ENCODE peak calls at places on chromosomes 2 and 18, in five cellular contexts. I is RWPE2, P is hepatocyte, K is heart right ventricle, Y is fibroblast of lung. W is an unnamed sample.

GRCh38 chr2:105868060-105868459 is 123.3 kb downstream of the NCK2 start:
- DNase-seq in I (no peak), P (no peak), K (no peak), Y (peak; percentile 38), W (no peak)

GRCh38 chr2:26628561-26629345 is 12.4 kb downstream of the CIB4 start:
- DNase-seq in Y (no peak), K (no peak), P (no peak), I (no peak), W (no peak)

GRCh38 chr2:73436019-73436418 is 50.4 kb downstream of the ALMS1 start:
- DNase-seq in Y (no peak), P (no peak), I (no peak), K (no peak), W (no peak)

GRCh38 chr18:23068692-23069305 is 66.5 kb upstream of the CABLES1 start:
- DNase-seq in K (no peak), P (no peak), I (no peak), Y (no peak), W (no peak)

GRCh38 chr18:14905350-14905749 is 157.4 kb downstream of the ANKRD30B start:
- DNase-seq in P (no peak), K (no peak), I (no peak), Y (no peak), W (no peak)

GRCh38 chr2:60064687-60065361 is 488.6 kb downstream of the BCL11A start:
- DNase-seq in I (no peak), P (peak; percentile 39), K (no peak), Y (no peak), W (no peak)

GRCh38 chr18:3647636-3648035 is 197.7 kb downstream of the TGIF1 start:
- DNase-seq in K (no peak), I (no peak), P (no peak), Y (no peak), W (no peak)

GRCh38 chr18:58668897-58669296 is 2.4 kb upstream of the MALT1 start:
- DNase-seq in Y (peak; percentile 29), I (no peak), K (no peak), P (no peak), W (no peak)

GRCh38 chr18:6001867-6002266 is 106.5 kb upstream of the TMEM200C start:
- DNase-seq in I (no peak), K (no peak), P (no peak), Y (peak; percentile 24), W (no peak)

GRCh38 chr2:230444832-230445231 is 28.8 kb downstream of the SP100 start:
- DNase-seq in Y (no peak), P (no peak), I (no peak), K (no peak), W (no peak)
- H3K27ac ChIP-seq in Y (no peak overlapping the region), P (no peak overlapping the region), I (no peak overlapping the region), K (no peak overlapping the region), W (no peak overlapping the region)

GRCh38 chr18:45821667-45822066 is 3.8 kb upstream of the SIGLEC15 start:
- DNase-seq in P (no peak), K (no peak), I (no peak), Y (no peak), W (no peak)

GRCh38 chr18:45828917-45829811 is 3.7 kb downstream of the SIGLEC15 start:
- DNase-seq in I (no peak), P (peak; percentile 71), K (no peak), Y (no peak), W (no peak)

GRCh38 chr18:45821021-45821420 is 4.5 kb upstream of the SIGLEC15 start:
- DNase-seq in I (no peak), Y (no peak), P (no peak), K (no peak), W (no peak)

GRCh38 chr18:45829896-45830295 is 4.4 kb downstream of the SIGLEC15 start:
- DNase-seq in Y (no peak), I (no peak), P (no peak), K (no peak), W (no peak)

GRCh38 chr18:45825258-45825744 is at the start of gene SIGLEC15:
- DNase-seq in Y (no peak), I (no peak), P (no peak), K (no peak), W (no peak)
- H3K27ac ChIP-seq in Y (no peak within 1 kb of the TSS), I (no peak within 1 kb of the TSS), P (no peak within 1 kb of the TSS), K (no peak within 1 kb of the TSS), W (no peak within 1 kb of the TSS)

GRCh38 chr2:28390857-28391563 is 1.6 kb upstream of the FOSL2 start:
- DNase-seq in I (no peak), K (peak; percentile 89), P (peak; percentile 90), Y (no peak), W (peak; percentile 29)
- H3K27ac ChIP-seq in I (peak overlapping the region; percentile 94), K (peak overlapping the region; percentile 100), P (peak overlapping the region; percentile 100), Y (peak overlapping the region; percentile 98), W (peak overlapping the region; percentile 95)

GRCh38 chr2:71722286-71722685 is 268.9 kb downstream of the DYSF start:
- DNase-seq in Y (no peak), P (no peak), I (no peak), K (no peak), W (no peak)

GRCh38 chr2:71721669-71722068 is 268.3 kb downstream of the DYSF start:
- DNase-seq in K (no peak), I (no peak), Y (no peak), P (no peak), W (no peak)

GRCh38 chr2:71727562-71727961 is 274.2 kb downstream of the DYSF start:
- DNase-seq in P (no peak), K (no peak), I (no peak), Y (no peak), W (no peak)

GRCh38 chr2:71725836-71726235 is 272.5 kb downstream of the DYSF start:
- DNase-seq in Y (no peak), P (no peak), K (no peak), I (no peak), W (no peak)

GRCh38 chr2:71724793-71725192 is 271.4 kb downstream of the DYSF start:
- DNase-seq in P (no peak), I (no peak), Y (no peak), K (no peak), W (no peak)
- H3K27ac ChIP-seq in P (no peak overlapping the region), I (no peak overlapping the region), Y (no peak overlapping the region), K (no peak overlapping the region), W (no peak overlapping the region)

DNA sequence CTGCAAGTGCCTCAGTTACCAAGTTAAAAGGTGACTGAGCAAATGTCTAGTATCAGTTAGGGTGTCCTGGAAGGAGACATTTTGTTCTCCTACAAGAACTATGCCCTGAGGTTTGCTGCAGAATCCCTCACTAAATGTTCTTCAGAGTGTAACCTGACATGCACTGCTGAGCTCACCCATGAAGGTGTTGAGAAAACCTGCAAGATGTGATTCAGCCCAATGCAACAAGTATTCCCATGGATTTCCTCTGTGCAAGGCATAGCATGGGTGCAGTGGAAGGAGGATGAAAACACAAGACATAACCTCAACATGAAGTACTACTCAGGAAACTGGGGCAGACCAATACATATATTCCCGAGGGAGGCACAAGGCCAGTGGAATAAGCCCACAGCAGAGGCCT is 15.4 kb upstream of the UGT1A8 start:
- DNase-seq in P (no peak), Y (no peak), K (no peak), I (no peak), W (no peak)
- H3K27ac ChIP-seq in P (no peak overlapping the region), Y (no peak overlapping the region), K (no peak overlapping the region), I (no peak overlapping the region), W (no peak overlapping the region)

GRCh38 chr2:120241709-120242108 is 10.9 kb upstream of the RALB start:
- DNase-seq in P (no peak), I (no peak), Y (no peak), K (no peak), W (no peak)

GRCh38 chr2:120243211-120243610 is 9.4 kb upstream of the RALB start:
- DNase-seq in K (no peak), I (no peak), Y (no peak), P (no peak), W (no peak)

GRCh38 chr2:120239488-120240287 is 13.0 kb upstream of the RALB start:
- DNase-seq in Y (peak; percentile 75), I (no peak), K (no peak), P (peak; percentile 85), W (no peak)

GRCh38 chr2:120238728-120239487 is 13.7 kb upstream of the RALB start:
- DNase-seq in Y (peak; percentile 84), I (peak; percentile 94), P (peak; percentile 90), K (no peak), W (no peak)

GRCh38 chr2:120240901-120241429 is 11.7 kb upstream of the RALB start:
- DNase-seq in I (no peak), K (no peak), Y (no peak), P (no peak), W (no peak)
- H3K27ac ChIP-seq in I (no peak overlapping the region), K (peak overlapping the region; percentile 72), Y (no peak overlapping the region), P (no peak overlapping the region), W (no peak overlapping the region)

W was measured in caudate nucleus.